ENCODE peak calls at places on chromosomes 5 and 9, in six cellular contexts. N is Jurkat, Clone E6-1; K is MM.1S; O is NCI-H1694; G is psoas muscle; S is activated naive CD4-positive, alpha-beta T cell treated with anti-CD3 and anti-CD28 coated beads for 36 hours. I is an unnamed sample.

GRCh38 chr9:79026311-79026710 is 545.5 kb upstream of the TLE4 start:
- DNase-seq in O (no peak), N (no peak), K (peak; percentile 76), S (no peak), G (no peak), I (no peak)

GRCh38 chr9:127776919-127777280 is 1.6 kb downstream of the SH2D3C start:
- DNase-seq in O (no peak), N (no peak), K (peak; percentile 44), G (no peak), S (peak; percentile 55), I (no peak)

GRCh38 chr9:137836831-137837241 is 40.7 kb upstream of the CACNA1B start:
- DNase-seq in G (no peak), O (peak; percentile 22), K (no peak), S (no peak), N (no peak), I (no peak)

GRCh38 chr5:9046756-9047481 is 499.0 kb downstream of the SEMA5A start:
- DNase-seq in N (no peak), K (no peak), S (no peak), G (no peak), O (no peak), I (no peak)

GRCh38 chr9:109931623-109932022 is 151.6 kb downstream of the PALM2AKAP2 start:
- DNase-seq in S (no peak), K (no peak), G (no peak), O (no peak), N (no peak), I (no peak)

GRCh38 chr5:137923856-137924255 is 34.6 kb downstream of the PKD2L2 start:
- DNase-seq in S (no peak), N (no peak), K (no peak), G (no peak), O (no peak), I (no peak)

GRCh38 chr5:13994606-13995336 is 50.3 kb upstream of the DNAH5 start:
- DNase-seq in N (no peak), K (no peak), G (no peak), O (peak; percentile 94), S (no peak), I (no peak)

GRCh38 chr9:116806075-116806474 is 119.0 kb downstream of the TRIM32 start:
- DNase-seq in G (no peak), O (no peak), S (peak; percentile 18), K (peak; percentile 23), N (peak; percentile 14), I (no peak)

GRCh38 chr5:91092859-91093843 is 290.0 kb downstream of the ARRDC3 start:
- DNase-seq in K (no peak), O (no peak), N (no peak), G (no peak), S (no peak), I (no peak)

GRCh38 chr9:128053560-128053959 is 13.6 kb downstream of the NAIF1 start:
- DNase-seq in S (no peak), O (no peak), N (no peak), K (no peak), G (no peak), I (no peak)

I was measured in NCI-H1105.